ENCODE peak calls at places on chromosomes 16 and 17, in nine cellular contexts. E is endothelial cell of umbilical vein, P is BJ, I is hepatocyte, Y is psoas muscle, O is dorsolateral prefrontal cortex, B is left lung, D is spleen, A is thoracic aorta. V is an unnamed sample.

GRCh38 chr17:27667656-27668487 is 36.9 kb downstream of the LGALS9 start:
- DNase-seq in Y (no peak), I (no peak), P (no peak), D (peak; percentile 54), B (no peak), E (no peak), O (no peak), A (no peak), V (no peak)

GRCh38 chr17:79803997-79804855 is 7.3 kb upstream of the CBX8 start:
- DNase-seq in D (no peak), A (no peak), E (no peak), B (no peak), P (no peak), I (peak; percentile 55), Y (no peak), O (no peak), V (peak; percentile 20)

GRCh38 chr17:20091161-20092029 is 82.2 kb downstream of the SPECC1 start:
- DNase-seq in E (no peak), O (no peak), B (no peak), P (no peak), Y (no peak), D (no peak), I (no peak), A (peak; percentile 32), V (no peak)

GRCh38 chr17:78557598-78558039 is 19.6 kb downstream of the DNAH17 start:
- DNase-seq in A (no peak), B (no peak), P (peak; percentile 26), E (no peak), O (no peak), I (no peak), D (no peak), Y (no peak), V (peak; percentile 66)

GRCh38 chr17:75995385-75995925 is 5.2 kb upstream of the CDK3 start:
- DNase-seq in E (no peak), I (no peak), B (no peak), P (no peak), D (peak; percentile 41), Y (no peak), A (no peak), O (peak; percentile 30), V (no peak)

GRCh38 chr17:57370051-57370581 is 113.8 kb downstream of the MSI2 start:
- DNase-seq in P (no peak), O (no peak), D (no peak), Y (no peak), E (no peak), A (no peak), B (no peak), I (peak; percentile 50), V (peak; percentile 97)

GRCh38 chr16:25024900-25025299 is 9.7 kb upstream of the ARHGAP17 start:
- DNase-seq in B (no peak), A (no peak), Y (no peak), O (no peak), D (no peak), E (no peak), P (no peak), I (no peak), V (no peak)

GRCh38 chr17:48646183-48647102 is 20.3 kb upstream of the HOXB9 start:
- DNase-seq in B (no peak), Y (no peak), D (no peak), E (no peak), I (no peak), P (no peak), O (no peak), A (no peak), V (no peak)

DNA sequence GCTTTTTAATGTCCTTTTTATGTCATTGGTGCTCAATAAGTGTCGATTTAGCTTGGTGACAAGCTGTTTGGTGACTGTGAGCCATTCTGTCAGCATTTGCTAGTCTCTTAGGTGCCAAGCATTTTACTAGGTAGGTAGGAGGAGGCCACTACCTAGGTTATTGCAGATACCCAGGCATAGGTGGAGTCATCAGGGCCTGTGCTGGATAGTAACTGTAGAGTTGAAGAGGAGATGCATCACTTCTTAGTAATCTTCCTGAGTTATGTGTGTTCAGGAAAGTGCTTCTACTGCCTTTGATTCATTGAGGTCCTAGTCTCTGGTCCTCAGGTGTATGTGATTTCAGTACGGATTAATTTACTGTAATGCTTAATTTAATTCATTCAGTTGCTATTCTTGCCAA is 17.7 kb downstream of the USP10 start:
- DNase-seq in O (no peak), I (no peak), B (no peak), A (no peak), P (no peak), Y (no peak), E (no peak), D (no peak), V (peak; percentile 72)
- TF ChIP-seq CTCF in O (no peak), I (no peak), B (no peak), A (no peak), P (no peak), Y (no peak), E (no peak), D (no peak), V (no peak)

GRCh38 chr17:81487487-81488275 is 24.9 kb downstream of the ACTG1 start:
- DNase-seq in D (peak; percentile 94), B (peak; percentile 80), I (peak; percentile 91), Y (peak; percentile 88), P (no peak), O (peak; percentile 80), E (peak; percentile 59), A (no peak), V (no peak)

GRCh38 chr17:81489986-81490598 is 22.5 kb downstream of the ACTG1 start:
- DNase-seq in E (no peak), Y (no peak), D (no peak), A (no peak), B (no peak), I (no peak), P (no peak), O (no peak), V (no peak)

GRCh38 chr17:81488276-81488860 is 24.2 kb downstream of the ACTG1 start:
- DNase-seq in I (no peak), E (no peak), B (no peak), P (no peak), A (no peak), Y (peak; percentile 49), D (peak; percentile 89), O (no peak), V (no peak)

GRCh38 chr17:81490599-81490992 is 22.0 kb downstream of the ACTG1 start:
- DNase-seq in E (no peak), O (no peak), B (no peak), I (no peak), D (no peak), P (no peak), Y (no peak), A (no peak), V (no peak)

DNA sequence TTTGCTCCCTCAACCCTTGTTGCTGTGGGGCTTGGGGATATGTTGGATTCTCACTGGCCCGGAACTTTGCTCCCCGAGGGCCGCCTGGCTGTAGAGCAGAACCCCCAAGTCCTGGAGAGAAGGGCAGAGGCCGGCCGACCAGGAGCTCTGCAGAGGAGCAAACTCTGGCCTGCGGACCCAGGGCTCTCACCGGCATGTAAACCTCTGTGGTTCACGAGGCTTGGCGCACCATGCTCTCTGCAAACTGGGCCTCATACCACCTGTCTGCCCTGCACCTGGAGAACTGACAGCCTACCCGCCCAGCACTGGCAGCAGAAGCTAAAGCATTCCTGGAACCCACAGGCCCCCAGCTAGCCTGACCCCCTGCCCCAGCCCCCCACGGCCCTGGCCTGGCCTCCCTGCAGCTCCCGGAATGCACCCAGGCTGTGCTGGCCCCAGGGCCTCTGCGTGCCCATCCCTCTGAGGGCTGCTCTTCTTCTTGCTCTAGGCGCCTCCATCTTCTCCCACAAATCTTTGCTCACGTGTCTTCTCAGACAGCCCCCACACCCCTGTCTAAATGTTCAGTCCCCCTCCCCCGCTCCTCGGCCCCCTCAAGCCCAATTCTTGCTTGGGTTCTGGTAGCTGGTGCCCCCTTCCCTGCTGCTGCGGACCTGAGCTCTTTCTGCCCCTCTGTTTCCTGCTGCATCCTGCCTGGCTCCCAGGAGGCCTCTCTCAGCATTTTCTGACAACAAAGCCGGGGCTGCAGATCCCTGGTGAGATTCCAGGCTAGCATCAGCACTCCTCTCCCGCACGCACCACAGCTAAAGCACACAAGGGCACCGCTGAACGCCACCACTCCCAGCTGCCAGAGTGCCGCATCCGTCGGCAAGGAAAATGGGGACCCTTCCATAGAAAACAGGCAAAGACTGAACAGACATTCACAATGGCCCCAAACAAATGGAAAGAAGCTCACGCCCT is 23.3 kb downstream of the ACTG1 start:
- DNase-seq in B (no peak), D (peak; percentile 75), I (peak; percentile 41), Y (no peak), P (no peak), O (no peak), E (no peak), A (no peak), V (no peak)
- H3K4me3 ChIP-seq in B (no peak overlapping the region), D (no peak overlapping the region), I (no peak overlapping the region), Y (peak overlapping the region; percentile 85), P (no peak overlapping the region), O (no peak overlapping the region), E (no peak overlapping the region), A (no peak overlapping the region), V (no peak overlapping the region)

DNA sequence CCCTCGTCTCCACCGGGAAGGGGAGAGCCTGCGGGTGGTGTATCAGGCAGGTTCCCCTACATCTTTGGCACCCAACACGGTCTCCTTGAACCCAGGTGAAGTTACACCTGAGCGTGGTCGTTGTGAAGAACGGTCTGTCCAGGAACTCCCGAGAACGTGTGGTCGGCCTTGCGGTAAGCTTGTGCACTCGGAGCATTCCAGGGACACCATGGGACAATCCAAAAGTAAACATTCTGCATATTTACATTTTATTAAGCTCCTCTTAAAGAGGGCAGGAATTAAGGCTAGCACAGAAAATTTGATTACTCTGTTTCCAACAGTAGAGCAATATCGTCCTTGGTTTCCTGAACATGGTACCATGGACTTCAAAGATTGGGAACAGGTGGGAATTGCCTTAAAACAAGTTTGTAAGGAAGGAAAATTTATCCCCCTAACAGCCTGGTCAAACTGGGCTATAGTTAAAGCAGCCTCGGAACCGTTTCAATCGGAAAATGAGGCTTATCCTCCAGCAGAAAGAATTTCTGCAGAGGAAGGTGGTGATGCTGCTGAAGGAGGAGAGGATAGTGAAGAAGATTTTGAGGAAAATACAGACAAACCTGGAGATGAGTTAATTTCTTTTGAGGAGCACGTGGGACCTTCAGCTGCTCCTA is 18.2 kb downstream of the ALOX15B start:
- DNase-seq in B (no peak), A (no peak), D (peak; percentile 48), I (no peak), O (no peak), P (no peak), Y (no peak), E (no peak), V (no peak)
- H3K27me3 ChIP-seq in B (peaks cover 48% of the 10 kb centered on the region), A (peaks cover 11% of the 10 kb centered on the region), D (no peaks in the 10 kb centered on the region), I (peaks cover 8% of the 10 kb centered on the region), O (peaks cover 23% of the 10 kb centered on the region), P (peaks cover 19% of the 10 kb centered on the region), Y (peaks cover 32% of the 10 kb centered on the region), E (peaks cover 32% of the 10 kb centered on the region), V (no peaks in the 10 kb centered on the region)

DNA sequence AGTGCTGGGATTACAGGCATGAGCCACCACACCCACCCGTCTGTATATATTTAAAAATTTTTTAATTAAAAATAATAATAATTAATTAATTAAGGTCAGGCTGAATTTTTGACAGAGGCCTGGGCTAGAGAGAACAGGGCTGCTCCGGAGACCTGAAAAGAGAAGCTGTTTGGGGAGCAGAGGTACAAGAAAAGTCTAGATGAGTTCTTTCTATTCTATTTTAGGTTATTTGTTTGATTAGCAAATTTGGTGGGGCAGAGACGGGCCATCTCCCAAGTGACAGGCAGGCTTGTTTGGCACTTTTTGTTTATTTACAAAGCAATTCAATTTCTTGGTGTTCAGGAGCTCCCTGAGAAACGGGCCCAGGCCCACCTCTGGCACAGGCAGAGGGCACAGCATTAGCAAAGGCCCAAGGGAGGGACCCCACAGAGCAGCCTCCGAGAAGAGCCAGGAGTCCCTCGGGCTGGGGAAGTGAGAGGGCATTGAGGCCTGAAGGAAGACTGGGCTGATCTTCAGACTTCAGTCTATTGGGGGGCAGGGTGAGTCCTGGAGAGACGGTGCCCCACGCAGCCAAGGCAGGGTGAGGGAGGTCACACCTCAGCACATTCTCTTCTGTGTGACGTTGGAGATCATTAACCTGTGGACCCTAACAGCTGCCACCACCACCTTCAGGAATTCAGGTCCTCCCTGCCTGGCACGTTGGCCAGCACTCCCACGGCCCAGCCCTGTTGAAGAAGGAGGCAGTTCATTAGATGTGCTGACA is 10.8 kb upstream of the RIPOR1 start:
- DNase-seq in Y (no peak), I (no peak), O (no peak), B (no peak), P (no peak), A (no peak), D (peak; percentile 88), E (no peak), V (no peak)
- TF ChIP-seq CTCF in Y (no peak), I (no peak), O (no peak), B (no peak), P (no peak), A (no peak), D (no peak), E (no peak), V (no peak)